ENCODE peak calls at places on chromosome 17, in six cellular contexts. N, M, C, F, X and K are unnamed samples.

GRCh38 chr17:48505788-48506187 is 25.0 kb downstream of the HOXB1 start:
- DNase-seq in X (peak), M (peak), F (no peak), C (peak), N (no peak), K (peak)

GRCh38 chr17:77924757-77925336 is 33.7 kb upstream of the TNRC6C start:
- DNase-seq in C (peak), N (no peak), F (no peak), M (peak), X (no peak), K (peak)

GRCh38 chr17:36544049-36544319 is 735 bp upstream of the GGNBP2 start:
- DNase-seq in X (no peak), N (peak), M (peak), F (no peak), C (peak), K (no peak)

GRCh38 chr17:82231312-82231561 is 2.4 kb downstream of the SLC16A3 start:
- DNase-seq in N (no peak), F (no peak), C (no peak), M (no peak), X (no peak), K (no peak)

GRCh38 chr17:78921437-78921971 is 3.7 kb downstream of the TIMP2 start:
- DNase-seq in C (no peak), M (no peak), X (no peak), F (no peak), N (peak), K (no peak)

GRCh38 chr17:82804442-82805191 is 35.2 kb downstream of the ZNF750 start:
- DNase-seq in M (no peak), C (peak), N (peak), X (no peak), F (no peak), K (peak)

GRCh38 chr17:56577810-56578209 is 15.7 kb upstream of the NOG start:
- DNase-seq in F (no peak), X (no peak), C (no peak), M (no peak), N (peak), K (no peak)

GRCh38 chr17:40190197-40191021 is 13.1 kb downstream of the RAPGEFL1 start:
- DNase-seq in M (no peak), X (no peak), F (no peak), C (no peak), N (no peak), K (no peak)

GRCh38 chr17:44926841-44927525 is 11.7 kb upstream of the GFAP start:
- DNase-seq in M (no peak), X (no peak), N (no peak), C (no peak), F (no peak), K (no peak)

GRCh38 chr17:62705781-62706597 is 78.5 kb downstream of the MRC2 start:
- DNase-seq in X (no peak), M (no peak), C (peak), N (no peak), F (no peak), K (no peak)

GRCh38 chr17:38893612-38894011 is 23.8 kb downstream of the LASP1 start:
- DNase-seq in X (no peak), N (no peak), M (no peak), C (no peak), F (no peak), K (no peak)

GRCh38 chr17:35972945-35973332 is 8.4 kb downstream of the CCL16 start:
- DNase-seq in M (peak), F (no peak), N (no peak), X (no peak), C (no peak), K (no peak)

GRCh38 chr17:78351449-78352006 is 8.3 kb downstream of the SOCS3 start:
- DNase-seq in C (peak), X (no peak), M (no peak), F (peak), N (peak), K (peak)

GRCh38 chr17:71071837-71072236 is 902.5 kb downstream of the KCNJ2 start:
- DNase-seq in C (peak), F (no peak), X (no peak), M (no peak), N (no peak), K (peak)

GRCh38 chr17:62188713-62189112 is 123.6 kb upstream of the MED13 start:
- DNase-seq in X (no peak), N (no peak), F (peak), M (peak), C (peak), K (no peak)

GRCh38 chr17:8757189-8757588 is 1.2 kb downstream of the SPDYE4 start:
- DNase-seq in M (no peak), N (no peak), X (no peak), C (no peak), F (no peak), K (no peak)

GRCh38 chr17:81518785-81519283 is 6.2 kb upstream of the ACTG1 start:
- DNase-seq in X (peak), M (peak), F (no peak), N (peak), C (no peak), K (no peak)

GRCh38 chr17:73609688-73610210 is 34.5 kb downstream of the SDK2 start:
- DNase-seq in F (no peak), M (no peak), C (no peak), X (no peak), N (no peak), K (no peak)

GRCh38 chr17:79916991-79917901 is 78.0 kb upstream of the CBX4 start:
- DNase-seq in X (no peak), C (no peak), N (peak), M (no peak), F (no peak), K (no peak)

GRCh38 chr17:57459286-57459915 is 203.1 kb downstream of the MSI2 start:
- DNase-seq in X (peak), M (no peak), C (peak), N (no peak), F (no peak), K (peak)

GRCh38 chr17:27975146-27976011 is 67.1 kb upstream of the NLK start:
- DNase-seq in N (no peak), X (no peak), F (no peak), M (no peak), C (peak), K (peak)

GRCh38 chr17:18280766-18281165 is 20.3 kb downstream of the MIEF2 start:
- DNase-seq in F (no peak), M (no peak), N (peak), C (peak), X (no peak), K (no peak)

GRCh38 chr17:29112780-29113295 is 67.4 kb downstream of the MYO18A start:
- DNase-seq in C (no peak), M (no peak), F (no peak), X (no peak), N (peak), K (peak)

GRCh38 chr17:45229681-45230409 is 8.2 kb downstream of the FMNL1 start:
- DNase-seq in N (peak), X (peak), M (no peak), F (peak), C (no peak), K (no peak)

GRCh38 chr17:27554152-27554551 is 76.8 kb upstream of the LGALS9 start:
- DNase-seq in N (no peak), X (no peak), M (no peak), C (peak), F (no peak), K (no peak)

GRCh38 chr17:82297804-82298537 is 19.4 kb downstream of the CD7 start:
- DNase-seq in X (peak), N (peak), F (peak), C (peak), M (peak), K (peak)

GRCh38 chr17:60139438-60140285 is 10.1 kb upstream of the CA4 start:
- DNase-seq in M (peak), C (peak), N (peak), F (peak), X (peak), K (peak)

GRCh38 chr17:69561462-69561861 is 147.0 kb downstream of the MAP2K6 start:
- DNase-seq in X (no peak), C (no peak), F (no peak), N (no peak), M (no peak), K (no peak)

GRCh38 chr17:7258731-7259554 is 3.3 kb downstream of the CLDN7 start:
- DNase-seq in M (peak), X (no peak), N (no peak), C (peak), F (no peak), K (no peak)
- H3K4me3 ChIP-seq in M (no peak), X (no peak), N (no peak), C (no peak), F (no peak), K (no peak)

GRCh38 chr17:1153795-1154546 is 25.8 kb downstream of the ABR start:
- DNase-seq in X (no peak), N (peak), C (peak), F (peak), M (no peak), K (peak)
- H3K4me3 ChIP-seq in X (no peak), N (no peak), C (no peak), F (no peak), M (no peak), K (no peak)

DNA sequence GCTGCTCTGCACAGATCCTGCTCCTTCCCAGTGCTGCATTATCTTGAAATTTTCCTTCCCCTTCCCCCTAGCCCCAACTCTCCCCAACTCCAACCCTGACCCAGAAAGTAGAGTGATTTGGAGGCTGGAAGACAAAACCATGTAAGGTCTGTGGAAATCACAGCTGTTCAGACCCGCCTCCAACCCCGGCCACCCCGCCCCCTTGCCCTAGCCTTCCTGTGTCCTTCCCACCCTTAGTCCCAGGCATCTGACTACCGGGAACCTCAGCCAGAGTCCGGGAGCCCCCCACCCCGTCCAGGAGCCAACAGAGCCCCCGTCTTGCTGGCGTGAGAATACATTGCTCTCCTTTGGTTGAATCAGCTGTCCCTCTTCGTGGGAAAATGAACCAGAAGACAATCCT is at the start of gene AOC3:
- DNase-seq in N (no peak), C (no peak), X (no peak), F (peak), M (no peak), K (no peak)
- H3K4me3 ChIP-seq in N (peak), C (no peak), X (no peak), F (no peak), M (no peak), K (no peak)

DNA sequence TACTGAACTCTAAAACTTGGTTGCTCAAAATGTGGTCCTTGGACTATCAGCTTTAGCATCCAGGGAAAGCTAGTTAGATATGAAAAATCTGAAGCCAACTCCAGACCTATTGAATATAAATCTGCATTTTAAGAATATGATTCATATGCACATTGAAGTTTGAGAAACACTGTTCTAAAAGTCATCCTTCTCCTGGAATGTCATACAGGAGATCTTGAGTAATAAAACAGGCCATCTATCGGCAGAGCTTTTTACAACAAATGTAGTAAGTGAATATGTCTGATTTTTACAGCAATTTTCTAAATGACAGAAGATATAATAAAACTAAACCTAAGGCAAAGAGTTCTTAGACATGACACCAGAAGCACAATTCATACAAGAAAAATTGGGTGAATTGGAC is 140.4 kb downstream of the PMP22 start:
- DNase-seq in F (no peak), M (no peak), C (no peak), X (no peak), N (no peak), K (no peak)
- H3K4me3 ChIP-seq in F (no peak), M (no peak), C (no peak), X (no peak), N (no peak), K (no peak)

GRCh38 chr17:76092526-76093413 is 10.8 kb downstream of the EXOC7 start:
- DNase-seq in C (no peak), N (no peak), X (no peak), F (no peak), M (no peak), K (no peak)
- H3K4me3 ChIP-seq in C (no peak), N (no peak), X (no peak), F (no peak), M (no peak), K (no peak)